ENCODE peak calls at places on chromosomes 12 and 14, in four cellular contexts. One of them, this sample, is unnamed.

GRCh38 chr12:122035292-122035691 is 13.6 kb downstream of the BCL7A start:
- ATAC-seq in GM12878: no peak
- ATAC-seq in HCT116: no peak
- ATAC-seq in Panc1: no peak
- ATAC-seq in this sample: no peak

GRCh38 chr12:38892090-38892786 is 13.2 kb downstream of the CPNE8 start:
- ATAC-seq in GM12878: peak; percentile 84
- ATAC-seq in HCT116: no peak
- ATAC-seq in Panc1: no peak
- ATAC-seq in this sample: no peak

GRCh38 chr12:3137268-3137761 is 60.1 kb downstream of the TSPAN9 start:
- ATAC-seq in GM12878: no peak
- ATAC-seq in HCT116: no peak
- ATAC-seq in Panc1: peak; percentile 62
- ATAC-seq in this sample: peak; percentile 34

GRCh38 chr12:42237853-42238239 is 202 bp downstream of the YAF2 start:
- ATAC-seq in GM12878: no peak
- ATAC-seq in HCT116: peak; percentile 45
- ATAC-seq in Panc1: peak; percentile 63
- ATAC-seq in this sample: peak; percentile 27

GRCh38 chr12:31887109-31887811 is 72.0 kb upstream of the RESF1 start:
- ATAC-seq in GM12878: peak; percentile 72
- ATAC-seq in HCT116: no peak
- ATAC-seq in Panc1: no peak
- ATAC-seq in this sample: no peak

GRCh38 chr14:89435527-89436273 is 18.7 kb upstream of the FOXN3 start:
- ATAC-seq in GM12878: no peak
- ATAC-seq in HCT116: no peak
- ATAC-seq in Panc1: no peak
- ATAC-seq in this sample: no peak

GRCh38 chr14:93921001-93921797 is 5.9 kb upstream of the FAM181A start:
- ATAC-seq in GM12878: no peak
- ATAC-seq in HCT116: no peak
- ATAC-seq in Panc1: no peak
- ATAC-seq in this sample: no peak

GRCh38 chr12:124828264-124829007 is 35.2 kb downstream of the SCARB1 start:
- ATAC-seq in GM12878: peak; percentile 22
- ATAC-seq in HCT116: peak; percentile 39
- ATAC-seq in Panc1: peak; percentile 70
- ATAC-seq in this sample: no peak

GRCh38 chr14:57326253-57326652 is 57.5 kb downstream of the AP5M1 start:
- ATAC-seq in GM12878: peak; percentile 89
- ATAC-seq in HCT116: no peak
- ATAC-seq in Panc1: no peak
- ATAC-seq in this sample: no peak

GRCh38 chr12:80837342-80837978 is 100.3 kb downstream of the LIN7A start:
- ATAC-seq in GM12878: peak; percentile 90
- ATAC-seq in HCT116: peak; percentile 90
- ATAC-seq in Panc1: no peak
- ATAC-seq in this sample: no peak

GRCh38 chr12:93443576-93443975 is 1.8 kb upstream of the UBE2N start:
- ATAC-seq in GM12878: no peak
- ATAC-seq in HCT116: no peak
- ATAC-seq in Panc1: no peak
- ATAC-seq in this sample: no peak

GRCh38 chr12:127393896-127394295 is 873.1 kb upstream of the TMEM132C start:
- ATAC-seq in GM12878: no peak
- ATAC-seq in HCT116: no peak
- ATAC-seq in Panc1: no peak
- ATAC-seq in this sample: no peak

GRCh38 chr12:88444481-88444880 is 135.8 kb downstream of the KITLG start:
- ATAC-seq in GM12878: no peak
- ATAC-seq in HCT116: no peak
- ATAC-seq in Panc1: no peak
- ATAC-seq in this sample: no peak

GRCh38 chr12:86550222-86551145 is 294.3 kb upstream of the MGAT4C start:
- ATAC-seq in GM12878: no peak
- ATAC-seq in HCT116: no peak
- ATAC-seq in Panc1: no peak
- ATAC-seq in this sample: peak; percentile 16

GRCh38 chr12:112904571-112904970 is 2.2 kb upstream of the OAS1 start:
- ATAC-seq in GM12878: no peak
- ATAC-seq in HCT116: no peak
- ATAC-seq in Panc1: no peak
- ATAC-seq in this sample: no peak

GRCh38 chr12:26214121-26214520 is 18.7 kb downstream of the SSPN start:
- ATAC-seq in GM12878: no peak
- ATAC-seq in HCT116: no peak
- ATAC-seq in Panc1: no peak
- ATAC-seq in this sample: no peak

GRCh38 chr12:65497645-65498044 is 219.2 kb downstream of the MSRB3 start:
- ATAC-seq in GM12878: no peak
- ATAC-seq in HCT116: no peak
- ATAC-seq in Panc1: no peak
- ATAC-seq in this sample: peak; percentile 29

GRCh38 chr12:47302111-47302597 is 222.4 kb upstream of the AMIGO2 start:
- ATAC-seq in GM12878: peak; percentile 88
- ATAC-seq in HCT116: no peak
- ATAC-seq in Panc1: no peak
- ATAC-seq in this sample: no peak

GRCh38 chr12:13652105-13652504 is 329.3 kb downstream of the GRIN2B start:
- ATAC-seq in GM12878: no peak
- ATAC-seq in HCT116: no peak
- ATAC-seq in Panc1: no peak
- ATAC-seq in this sample: no peak

GRCh38 chr12:1962432-1963020 is 41.7 kb downstream of the DCP1B start:
- ATAC-seq in GM12878: no peak
- ATAC-seq in HCT116: no peak
- ATAC-seq in Panc1: no peak
- ATAC-seq in this sample: no peak
- TF ChIP-seq CTCF in GM12878: no peak
- TF ChIP-seq CTCF in HCT116: no peak
- TF ChIP-seq CTCF in Panc1: no peak
- TF ChIP-seq CTCF in this sample: no peak

DNA sequence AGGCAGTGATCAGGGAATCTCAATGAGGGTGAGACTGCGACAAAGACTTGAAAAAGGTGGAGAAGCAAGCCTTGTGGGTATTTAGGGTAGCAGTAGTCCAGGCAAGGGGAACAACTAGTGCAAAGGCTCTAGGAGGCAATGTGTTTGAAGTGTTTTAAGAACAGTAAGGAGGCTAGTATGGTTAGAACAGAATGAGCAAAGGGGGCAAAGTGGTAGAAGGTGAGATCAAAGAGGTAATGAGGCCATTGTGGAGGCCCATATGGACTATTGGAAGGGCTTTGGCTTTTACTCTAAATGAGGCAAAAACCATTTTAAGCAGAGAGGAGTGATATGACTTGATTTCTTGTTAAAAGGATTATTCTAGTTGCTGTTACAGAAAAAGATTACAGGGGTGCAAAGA is 16.8 kb downstream of the HIF1A start:
- ATAC-seq in GM12878: peak; percentile 7
- ATAC-seq in HCT116: no peak
- ATAC-seq in Panc1: no peak
- ATAC-seq in this sample: no peak
- H3K4me1 ChIP-seq in GM12878: peaks cover 35% of the 10 kb centered on the region
- H3K4me1 ChIP-seq in HCT116: peaks cover 2% of the 10 kb centered on the region
- H3K4me1 ChIP-seq in Panc1: peaks cover 9% of the 10 kb centered on the region
- H3K4me1 ChIP-seq in this sample: peaks cover 13% of the 10 kb centered on the region

DNA sequence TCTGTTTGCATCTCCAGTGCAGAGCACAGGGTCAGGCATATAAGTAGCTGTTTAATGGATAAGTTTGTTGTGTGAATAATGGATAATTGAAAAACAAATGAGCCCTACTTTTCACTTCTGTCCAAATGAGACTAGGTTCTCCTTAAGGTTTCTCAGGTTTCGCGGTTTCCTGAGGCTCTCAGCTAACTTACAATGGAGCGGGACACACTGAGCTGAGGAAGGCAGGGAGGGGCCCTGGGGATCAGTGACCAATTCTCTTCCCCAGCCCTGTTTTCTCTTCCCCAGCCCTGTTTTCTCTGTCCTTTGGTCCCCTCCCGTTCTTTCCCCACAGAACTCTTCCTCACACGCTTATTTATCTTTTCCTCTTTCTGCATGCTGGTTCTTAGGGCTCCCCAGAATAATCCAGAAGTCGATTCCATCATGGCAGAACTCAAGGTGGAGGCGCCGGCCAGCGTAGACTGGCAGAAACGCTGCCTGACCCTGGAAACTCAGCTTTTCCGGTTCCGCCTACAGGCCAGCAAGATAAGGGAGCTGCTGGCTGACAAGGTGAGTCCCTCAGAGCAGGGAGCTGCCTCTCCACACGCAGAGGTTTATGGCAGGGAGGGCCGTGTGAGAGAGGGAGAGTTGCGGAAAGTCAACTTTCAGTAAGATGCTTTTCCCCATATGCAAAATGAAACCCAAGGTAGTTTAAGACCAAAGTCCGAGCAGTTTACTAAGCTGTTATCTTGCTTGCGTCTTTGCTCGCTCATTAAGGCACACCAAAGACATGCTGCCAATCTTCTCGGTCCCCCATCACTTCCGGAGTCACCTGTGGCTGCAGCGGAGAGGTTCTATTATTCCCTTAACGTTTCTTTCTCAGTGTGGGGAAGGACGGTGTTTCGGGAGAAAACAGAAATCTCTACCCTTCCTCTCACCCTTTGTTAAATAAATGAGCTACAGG is 8.6 kb downstream of the PLEKHH1 start:
- ATAC-seq in GM12878: peak; percentile 79
- ATAC-seq in HCT116: no peak
- ATAC-seq in Panc1: no peak
- ATAC-seq in this sample: no peak
- TF ChIP-seq POLR2AphosphoS5 in GM12878: no peak
- TF ChIP-seq POLR2AphosphoS5 in HCT116: no peak
- TF ChIP-seq POLR2AphosphoS5 in Panc1: no peak
- TF ChIP-seq POLR2AphosphoS5 in this sample: no peak

GRCh38 chr14:100032749-100033148 is 32.5 kb upstream of the EVL start:
- ATAC-seq in GM12878: no peak
- ATAC-seq in HCT116: no peak
- ATAC-seq in Panc1: no peak
- ATAC-seq in this sample: no peak

GRCh38 chr14:100038065-100038464 is 27.2 kb upstream of the EVL start:
- ATAC-seq in GM12878: no peak
- ATAC-seq in HCT116: no peak
- ATAC-seq in Panc1: no peak
- ATAC-seq in this sample: no peak

GRCh38 chr14:100037351-100037750 is 27.9 kb upstream of the EVL start:
- ATAC-seq in GM12878: no peak
- ATAC-seq in HCT116: no peak
- ATAC-seq in Panc1: no peak
- ATAC-seq in this sample: no peak

GRCh38 chr14:100033347-100034052 is 31.7 kb upstream of the EVL start:
- ATAC-seq in GM12878: no peak
- ATAC-seq in HCT116: no peak
- ATAC-seq in Panc1: no peak
- ATAC-seq in this sample: no peak

GRCh38 chr14:100035700-100036099 is 29.5 kb upstream of the EVL start:
- ATAC-seq in GM12878: no peak
- ATAC-seq in HCT116: no peak
- ATAC-seq in Panc1: no peak
- ATAC-seq in this sample: no peak
- TF ChIP-seq CTCF in GM12878: peak; percentile 8
- TF ChIP-seq CTCF in HCT116: no peak
- TF ChIP-seq CTCF in Panc1: no peak
- TF ChIP-seq CTCF in this sample: no peak

GRCh38 chr12:79560165-79560889 is 130.4 kb downstream of the PAWR start:
- ATAC-seq in GM12878: no peak
- ATAC-seq in HCT116: no peak
- ATAC-seq in Panc1: no peak
- ATAC-seq in this sample: no peak

GRCh38 chr12:79563021-79563739 is 127.6 kb downstream of the PAWR start:
- ATAC-seq in GM12878: no peak
- ATAC-seq in HCT116: no peak
- ATAC-seq in Panc1: no peak
- ATAC-seq in this sample: no peak

GRCh38 chr12:79559591-79559990 is 131.2 kb downstream of the PAWR start:
- ATAC-seq in GM12878: no peak
- ATAC-seq in HCT116: no peak
- ATAC-seq in Panc1: no peak
- ATAC-seq in this sample: no peak

GRCh38 chr12:79558924-79559469 is 131.8 kb downstream of the PAWR start:
- ATAC-seq in GM12878: no peak
- ATAC-seq in HCT116: no peak
- ATAC-seq in Panc1: no peak
- ATAC-seq in this sample: no peak

GRCh38 chr12:79561401-79562132 is 129.2 kb downstream of the PAWR start:
- ATAC-seq in GM12878: no peak
- ATAC-seq in HCT116: no peak
- ATAC-seq in Panc1: no peak
- ATAC-seq in this sample: no peak
- H3K4me1 ChIP-seq in GM12878: no peaks in the 10 kb centered on the region
- H3K4me1 ChIP-seq in HCT116: no peaks in the 10 kb centered on the region
- H3K4me1 ChIP-seq in Panc1: peaks cover 4% of the 10 kb centered on the region
- H3K4me1 ChIP-seq in this sample: no peaks in the 10 kb centered on the region

GRCh38 chr12:48810817-48811453 is 7.4 kb upstream of the CACNB3 start:
- ATAC-seq in GM12878: no peak
- ATAC-seq in HCT116: no peak
- ATAC-seq in Panc1: no peak
- ATAC-seq in this sample: no peak
- TF ChIP-seq POLR2AphosphoS5 in GM12878: no peak
- TF ChIP-seq POLR2AphosphoS5 in HCT116: no peak
- TF ChIP-seq POLR2AphosphoS5 in Panc1: no peak
- TF ChIP-seq POLR2AphosphoS5 in this sample: peak; percentile 67

DNA sequence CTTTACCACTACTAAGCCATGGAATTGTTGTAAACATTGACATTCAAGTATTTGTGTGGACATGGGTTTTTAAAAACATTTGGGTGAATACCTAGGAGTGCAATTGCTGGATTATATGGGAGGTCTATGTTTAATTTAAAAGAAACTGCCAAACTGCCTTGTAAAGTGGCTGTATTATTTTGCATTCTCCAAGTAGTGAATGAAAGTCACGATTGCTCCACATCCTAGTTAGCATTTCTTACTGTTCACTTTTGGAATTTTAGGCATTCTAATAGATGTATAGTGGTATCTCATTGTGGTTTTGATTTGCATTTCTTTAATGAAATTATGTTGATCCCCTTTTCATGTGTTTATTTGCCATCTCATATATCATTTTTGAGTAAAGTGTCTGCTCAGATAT is 159.5 kb downstream of the FOXG1 start:
- ATAC-seq in GM12878: no peak
- ATAC-seq in HCT116: no peak
- ATAC-seq in Panc1: no peak
- ATAC-seq in this sample: no peak
- TF ChIP-seq CTCF in GM12878: no peak
- TF ChIP-seq CTCF in HCT116: no peak
- TF ChIP-seq CTCF in Panc1: no peak
- TF ChIP-seq CTCF in this sample: no peak

DNA sequence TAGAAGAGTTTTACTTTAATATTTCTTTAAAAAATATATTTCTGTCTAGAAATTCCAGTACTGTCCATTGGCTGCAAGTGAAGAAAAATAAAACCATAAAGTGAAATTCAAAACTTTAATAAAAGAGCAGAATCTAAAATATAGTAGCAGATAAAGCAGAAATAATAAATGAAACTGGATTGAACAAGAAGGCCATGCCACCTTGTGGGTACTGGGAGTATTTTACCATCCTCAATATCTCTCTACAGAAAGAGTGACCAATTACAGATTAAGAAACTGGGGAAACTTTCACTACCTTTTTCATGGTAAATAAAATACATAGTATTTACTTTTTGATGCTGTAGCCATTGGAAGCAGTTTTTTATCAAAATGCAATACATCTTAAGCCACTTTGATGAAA is 220.5 kb downstream of the BCAT1 start:
- ATAC-seq in GM12878: peak; percentile 82
- ATAC-seq in HCT116: no peak
- ATAC-seq in Panc1: no peak
- ATAC-seq in this sample: no peak
- H3K4me1 ChIP-seq in GM12878: peaks cover 7% of the 10 kb centered on the region
- H3K4me1 ChIP-seq in HCT116: no peaks in the 10 kb centered on the region
- H3K4me1 ChIP-seq in Panc1: no peaks in the 10 kb centered on the region
- H3K4me1 ChIP-seq in this sample: no peaks in the 10 kb centered on the region